ENCODE peak calls at places on chromosomes 6 and 20, in seven cellular contexts. K is CD8-positive, alpha-beta T cell; C is GM23248; U is effector memory CD4-positive, alpha-beta T cell; A is HCT116; T is A549; D is tibial nerve. Z is an unnamed sample.

GRCh38 chr6:169589699-169590257 is 112.1 kb downstream of the WDR27 start:
- DNase-seq in K (no peak), C (peak), U (no peak), A (no peak), T (no peak), D (no peak), Z (no peak)

GRCh38 chr6:50853924-50854323 is 35.3 kb downstream of the TFAP2B start:
- DNase-seq in K (no peak), C (no peak), U (no peak), A (no peak), T (no peak), D (no peak), Z (no peak)

GRCh38 chr6:159679091-159680077 is 13.7 kb downstream of the SOD2 start:
- DNase-seq in K (no peak), C (peak), U (no peak), A (no peak), T (no peak), D (no peak), Z (no peak)

GRCh38 chr20:54223751-54224150 is 15.9 kb downstream of the PFDN4 start:
- DNase-seq in K (no peak), C (peak), U (no peak), A (no peak), T (no peak), D (no peak), Z (no peak)

GRCh38 chr6:39561536-39562266 is 163.5 kb downstream of the KIF6 start:
- DNase-seq in K (no peak), C (peak), U (no peak), A (no peak), T (no peak), D (no peak), Z (peak)

GRCh38 chr20:47805951-47806350 is 20.7 kb upstream of the SULF2 start:
- DNase-seq in K (no peak), C (no peak), U (no peak), A (no peak), T (no peak), D (no peak), Z (no peak)

GRCh38 chr6:36129889-36130671 is at the start of gene MAPK13:
- DNase-seq in K (peak), C (peak), U (no peak), A (no peak), T (no peak), D (no peak), Z (no peak)

GRCh38 chr6:138404666-138405337 is 779 bp downstream of the HEBP2 start:
- DNase-seq in K (peak), C (peak), U (peak), A (no peak), T (no peak), D (no peak), Z (no peak)

GRCh38 chr6:14875678-14876063 is 370.2 kb upstream of the JARID2 start:
- DNase-seq in K (no peak), C (no peak), U (no peak), A (no peak), T (no peak), D (no peak), Z (no peak)

GRCh38 chr20:8305449-8305978 is 173.4 kb downstream of the PLCB1 start:
- DNase-seq in K (peak), C (peak), U (peak), A (peak), T (peak), D (no peak), Z (no peak)

GRCh38 chr20:48948612-48949011 is 27.1 kb downstream of the ARFGEF2 start:
- DNase-seq in K (no peak), C (no peak), U (no peak), A (no peak), T (no peak), D (no peak), Z (no peak)

GRCh38 chr6:42313941-42314570 is 96.4 kb upstream of the MRPS10 start:
- DNase-seq in K (no peak), C (peak), U (no peak), A (no peak), T (no peak), D (no peak), Z (peak)

GRCh38 chr6:119311514-119312142 is 37.9 kb downstream of the MAN1A1 start:
- DNase-seq in K (no peak), C (no peak), U (no peak), A (no peak), T (no peak), D (no peak), Z (no peak)

GRCh38 chr20:58294497-58295455 is 14.7 kb upstream of the RAB22A start:
- DNase-seq in K (no peak), C (no peak), U (no peak), A (no peak), T (no peak), D (no peak), Z (no peak)

GRCh38 chr6:72826744-72827438 is 205.0 kb downstream of the KCNQ5 start:
- DNase-seq in K (no peak), C (peak), U (no peak), A (no peak), T (no peak), D (no peak), Z (no peak)

GRCh38 chr6:39076993-39077535 is 28.5 kb downstream of the GLP1R start:
- DNase-seq in K (no peak), C (no peak), U (no peak), A (no peak), T (no peak), D (no peak), Z (no peak)

GRCh38 chr20:6490849-6491248 is 276.6 kb upstream of the BMP2 start:
- DNase-seq in K (no peak), C (no peak), U (no peak), A (no peak), T (no peak), D (no peak), Z (no peak)

GRCh38 chr6:4351506-4351852 is 216.1 kb upstream of the ECI2 start:
- DNase-seq in K (no peak), C (no peak), U (no peak), A (no peak), T (no peak), D (no peak), Z (no peak)

GRCh38 chr6:77466055-77467028 is 3.1 kb upstream of the HTR1B start:
- DNase-seq in K (no peak), C (peak), U (no peak), A (no peak), T (peak), D (no peak), Z (peak)

GRCh38 chr20:944148-944547 is 28.0 kb upstream of the ANGPT4 start:
- DNase-seq in K (no peak), C (no peak), U (no peak), A (no peak), T (no peak), D (no peak), Z (no peak)

GRCh38 chr20:42161228-42161829 is 543.2 kb upstream of the CHD6 start:
- DNase-seq in K (no peak), C (no peak), U (no peak), A (no peak), T (no peak), D (no peak), Z (no peak)

GRCh38 chr6:41877051-41877680 is 18.0 kb downstream of the USP49 start:
- DNase-seq in K (no peak), C (no peak), U (no peak), A (no peak), T (no peak), D (no peak), Z (no peak)

GRCh38 chr20:4217349-4217761 is 202.0 kb upstream of the RNF24 start:
- DNase-seq in K (no peak), C (no peak), U (no peak), A (no peak), T (peak), D (peak), Z (no peak)

GRCh38 chr6:113172531-113172966 is 684.6 kb upstream of the MARCKS start:
- DNase-seq in K (no peak), C (no peak), U (no peak), A (no peak), T (no peak), D (no peak), Z (no peak)

GRCh38 chr6:154218787-154219186 is 137.8 kb downstream of the IPCEF1 start:
- DNase-seq in K (no peak), C (no peak), U (no peak), A (no peak), T (no peak), D (no peak), Z (no peak)
- H3K4me3 ChIP-seq in K (no peak), C (no peak), U (no peak), A (no peak), T (no peak), D (no peak), Z (no peak)

DNA sequence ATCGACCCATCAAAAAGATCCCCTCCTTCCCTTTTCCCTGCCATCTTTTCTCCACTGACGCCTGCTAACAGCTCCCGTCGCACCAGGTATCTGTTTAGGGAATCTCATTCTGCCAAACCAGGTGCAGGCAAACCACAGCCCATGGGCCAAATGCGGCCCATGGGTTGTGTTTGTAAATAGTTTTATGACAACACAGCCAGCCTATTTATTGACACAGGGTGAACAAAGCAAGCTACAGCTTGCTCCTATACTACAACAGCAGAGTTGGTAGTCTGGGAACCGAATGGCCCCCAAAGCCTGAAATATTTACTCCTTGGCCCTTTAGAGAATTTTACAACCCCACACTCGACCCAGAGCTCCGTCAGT is 16.4 kb downstream of the NFATC2 start:
- DNase-seq in K (no peak), C (no peak), U (no peak), A (no peak), T (no peak), D (no peak), Z (no peak)
- H3K4me3 ChIP-seq in K (peak), C (no peak), U (peak), A (no peak), T (no peak), D (no peak), Z (no peak)

GRCh38 chr6:116462516-116462915 is 1.3 kb downstream of the CALHM6 start:
- DNase-seq in K (no peak), C (no peak), U (no peak), A (no peak), T (no peak), D (no peak), Z (no peak)
- H3K4me3 ChIP-seq in K (peak), C (peak), U (peak), A (no peak), T (no peak), D (peak), Z (peak)

GRCh38 chr6:28766426-28766825 is 157.4 kb downstream of the TRIM27 start:
- DNase-seq in K (no peak), C (no peak), U (no peak), A (no peak), T (no peak), D (no peak), Z (no peak)

GRCh38 chr6:28767691-28768090 is 156.1 kb downstream of the TRIM27 start:
- DNase-seq in K (no peak), C (no peak), U (no peak), A (no peak), T (no peak), D (no peak), Z (no peak)

GRCh38 chr6:28764761-28765282 is 159.0 kb downstream of the TRIM27 start:
- DNase-seq in K (no peak), C (no peak), U (no peak), A (no peak), T (no peak), D (no peak), Z (no peak)

GRCh38 chr6:28767133-28767532 is 156.7 kb downstream of the TRIM27 start:
- DNase-seq in K (no peak), C (no peak), U (no peak), A (no peak), T (no peak), D (no peak), Z (no peak)

DNA sequence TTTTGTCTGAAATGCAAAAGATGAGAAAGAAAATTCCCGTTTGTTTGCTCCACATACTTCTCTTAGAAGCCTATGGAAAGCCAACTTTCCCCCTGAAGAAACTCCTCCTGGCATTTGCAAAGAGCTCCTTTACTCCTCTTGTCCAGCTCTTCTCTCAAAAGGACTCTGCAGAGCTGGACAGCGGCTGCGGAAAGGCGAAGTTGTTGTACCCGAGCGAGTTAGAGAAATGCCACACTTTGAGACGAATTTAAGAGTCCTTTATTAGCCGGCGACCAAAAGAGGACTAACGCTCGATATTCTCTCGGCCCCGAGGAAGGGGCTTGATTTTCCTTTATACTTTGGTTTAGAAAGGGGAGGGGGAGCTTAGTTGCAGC is 157.8 kb downstream of the TRIM27 start:
- DNase-seq in K (no peak), C (no peak), U (no peak), A (no peak), T (no peak), D (no peak), Z (no peak)
- H3K4me3 ChIP-seq in K (no peak), C (no peak), U (no peak), A (no peak), T (peak), D (no peak), Z (no peak)

DNA sequence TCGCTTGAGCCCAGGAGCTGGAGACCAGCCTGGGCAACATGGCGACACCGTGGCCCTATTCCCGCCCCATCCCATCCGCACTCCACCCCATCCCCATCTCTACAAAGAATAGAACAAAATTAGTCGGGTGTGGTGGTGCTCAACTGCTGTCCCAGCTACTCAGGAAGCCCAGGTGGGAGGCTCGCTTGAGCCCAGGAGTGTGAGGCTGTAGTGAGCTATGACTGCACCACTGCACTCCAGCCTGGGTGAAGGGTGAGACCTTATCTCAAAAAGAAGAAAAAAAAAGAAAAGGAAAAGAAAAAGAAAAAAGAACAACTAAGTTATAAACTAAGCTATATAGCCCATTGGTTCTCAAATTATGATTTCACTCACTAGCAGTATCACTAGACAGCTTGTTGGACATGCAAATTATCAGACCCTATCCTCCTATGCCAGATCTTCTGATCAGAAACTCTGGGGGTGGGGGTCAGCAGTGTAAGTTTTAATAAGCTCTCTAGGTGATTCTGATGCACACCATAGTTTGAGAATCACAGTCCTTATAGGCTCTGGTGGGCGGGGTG is 491 bp upstream of the ITCH start:
- DNase-seq in K (no peak), C (no peak), U (no peak), A (no peak), T (no peak), D (no peak), Z (no peak)
- H3K4me3 ChIP-seq in K (peak), C (peak), U (peak), A (peak), T (peak), D (peak), Z (peak)

GRCh38 chr6:146875927-146876270 is 277.1 kb downstream of the ADGB start:
- DNase-seq in K (no peak), C (no peak), U (no peak), A (no peak), T (no peak), D (no peak), Z (no peak)
- H3K4me3 ChIP-seq in K (no peak), C (no peak), U (no peak), A (no peak), T (no peak), D (no peak), Z (no peak)